ENCODE peak calls at places on chromosomes 2 and 18, in ten cellular contexts. S, H, A, F, K, G, X, J, Q and L are unnamed samples.
A peak's percentile ranks its signal among the peaks of the same experiment; 100 is the strongest.

GRCh38 chr18:57051586-57052044 is 95.3 kb upstream of the BOD1L2 start:
- DNase-seq in X (no peak), K (no peak), J (no peak), S (no peak), F (no peak), Q (peak; percentile 78), G (no peak), H (no peak), A (no peak), L (no peak)

GRCh38 chr18:56799756-56800155 is 148.6 kb downstream of the WDR7 start:
- DNase-seq in F (peak; percentile 5), J (no peak), K (peak; percentile 39), S (no peak), G (no peak), A (no peak), H (no peak), X (no peak), Q (no peak), L (no peak)

GRCh38 chr2:67867735-67868134 is 195.1 kb downstream of the C1D start:
- DNase-seq in S (no peak), J (no peak), F (peak; percentile 58), G (no peak), A (no peak), H (no peak), X (no peak), Q (no peak), K (peak; percentile 75), L (no peak)

GRCh38 chr18:50906843-50907242 is 27.9 kb downstream of the ME2 start:
- DNase-seq in H (no peak), J (no peak), F (no peak), Q (no peak), S (no peak), X (no peak), K (no peak), G (no peak), A (no peak), L (no peak)

GRCh38 chr2:239523147-239523943 is 122.5 kb upstream of the HDAC4 start:
- DNase-seq in G (no peak), F (no peak), X (no peak), K (no peak), A (no peak), S (no peak), H (no peak), Q (no peak), J (no peak), L (peak; percentile 10)

GRCh38 chr2:226701052-226701451 is 98.6 kb downstream of the IRS1 start:
- DNase-seq in J (no peak), Q (no peak), X (peak; percentile 41), G (no peak), S (no peak), A (no peak), F (peak; percentile 98), K (no peak), H (no peak), L (no peak)

GRCh38 chr18:50751947-50752346 is 67.9 kb downstream of the MRO start:
- DNase-seq in G (no peak), K (no peak), S (no peak), H (no peak), J (no peak), F (no peak), Q (no peak), X (no peak), A (no peak), L (no peak)

GRCh38 chr18:14074187-14074586 is 58.0 kb downstream of the ZNF519 start:
- DNase-seq in X (no peak), J (no peak), S (peak; percentile 7), F (no peak), G (no peak), K (peak; percentile 13), Q (no peak), H (no peak), A (no peak), L (no peak)

GRCh38 chr2:140247451-140248205 is 1467.4 kb upstream of the NXPH2 start:
- DNase-seq in Q (no peak), F (peak; percentile 68), G (no peak), S (no peak), H (no peak), J (peak; percentile 24), A (no peak), K (peak; percentile 50), X (no peak), L (no peak)

GRCh38 chr2:177670791-177671528 is 278.4 kb downstream of the AGPS start:
- DNase-seq in H (no peak), F (no peak), X (no peak), J (no peak), Q (no peak), G (no peak), A (no peak), K (no peak), S (no peak), L (no peak)
- H3K4me3 ChIP-seq in H (no peak overlapping the region), F (no peak overlapping the region), X (no peak overlapping the region), J (no peak overlapping the region), Q (no peak overlapping the region), G (no peak overlapping the region), A (no peak overlapping the region), K (no peak overlapping the region), S (no peak overlapping the region), L (no peak overlapping the region)

GRCh38 chr2:230680463-230681195 is 32.0 kb upstream of the CAB39 start:
- DNase-seq in H (no peak), G (no peak), K (peak; percentile 70), S (no peak), J (no peak), Q (no peak), A (no peak), F (peak; percentile 62), X (no peak), L (no peak)
- TF ChIP-seq CTCF in H (no peak), G (peak; percentile 21), K (peak; percentile 52), S (peak; percentile 11), J (no peak), Q (no peak), A (no peak), F (no peak), X (peak; percentile 28), L (no peak)

GRCh38 chr2:113284481-113284880 is 5.8 kb upstream of the PAX8 start:
- DNase-seq in J (no peak), K (no peak), Q (no peak), F (no peak), H (no peak), S (no peak), G (no peak), A (no peak), X (peak; percentile 15), L (no peak)
- H3K36me3 ChIP-seq in J (no peaks in the 10 kb centered on the region), K (no peaks in the 10 kb centered on the region), Q (no peaks in the 10 kb centered on the region), F (no peaks in the 10 kb centered on the region), H (no peaks in the 10 kb centered on the region), S (no peaks in the 10 kb centered on the region), G (no peaks in the 10 kb centered on the region), A (no peaks in the 10 kb centered on the region), X (no peaks in the 10 kb centered on the region), L (no peaks in the 10 kb centered on the region)

GRCh38 chr2:165508927-165509326 is 39.4 kb downstream of the CSRNP3 start:
- DNase-seq in H (no peak), G (no peak), K (peak; percentile 74), Q (no peak), F (no peak), X (no peak), A (no peak), J (no peak), S (no peak), L (no peak)

DNA sequence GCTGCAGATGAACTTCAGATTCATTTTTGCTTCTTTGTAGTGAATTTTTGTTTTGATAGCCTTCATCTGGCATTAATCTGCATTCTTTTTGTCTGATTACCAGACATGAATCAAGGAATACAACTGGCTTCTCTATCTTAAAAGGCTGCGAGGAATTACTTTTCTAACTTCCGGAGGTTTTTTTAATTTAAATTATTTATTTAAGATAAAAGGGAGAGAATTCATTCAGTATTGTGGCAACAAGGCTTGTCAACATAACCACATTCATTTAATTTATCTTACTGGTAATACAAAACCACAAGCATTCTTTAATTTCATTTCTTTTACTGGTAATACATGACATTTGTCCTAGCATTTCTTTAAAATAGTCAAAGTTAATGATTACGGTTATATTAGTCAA is 36.0 kb downstream of the CSRNP3 start:
- DNase-seq in A (no peak), K (no peak), H (no peak), J (no peak), Q (no peak), F (no peak), X (no peak), S (no peak), G (no peak), L (no peak)
- H3K4me3 ChIP-seq in A (no peak overlapping the region), K (no peak overlapping the region), H (no peak overlapping the region), J (no peak overlapping the region), Q (no peak overlapping the region), F (no peak overlapping the region), X (no peak overlapping the region), S (no peak overlapping the region), G (no peak overlapping the region), L (no peak overlapping the region)

DNA sequence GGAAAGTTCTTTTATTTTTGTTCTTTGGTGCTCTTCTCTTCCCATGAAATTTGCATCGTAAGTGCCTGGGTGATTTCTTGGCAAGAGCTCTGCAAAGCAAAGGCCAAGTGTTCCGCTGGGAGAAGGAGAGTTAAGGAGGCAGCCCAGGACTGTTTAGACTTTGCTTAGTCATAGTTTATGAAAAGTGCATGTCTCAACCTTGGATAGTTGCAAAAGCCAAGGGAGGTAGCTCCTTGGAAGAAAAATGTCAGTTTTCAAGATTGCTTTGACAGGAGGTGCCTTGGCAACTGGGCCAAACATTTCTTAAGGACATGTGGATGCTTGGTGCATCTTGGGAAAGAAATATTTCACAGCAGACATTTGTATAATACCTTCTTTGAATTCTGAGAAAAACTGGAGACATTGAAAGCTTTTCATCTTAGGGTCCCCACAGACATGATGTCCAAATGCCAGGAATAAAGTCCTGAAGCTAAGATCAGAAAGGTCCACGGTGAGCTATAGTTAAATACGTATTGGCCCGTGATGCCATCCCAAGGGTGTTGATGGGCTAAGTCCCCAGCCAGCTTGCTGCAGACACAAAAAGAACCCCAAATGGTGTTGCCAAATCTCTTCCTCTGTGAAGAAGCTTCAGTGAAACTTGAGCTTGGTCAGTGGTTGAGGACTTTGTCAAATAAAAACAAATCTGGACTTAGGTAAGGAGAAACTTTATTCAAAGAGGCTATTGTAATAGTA is 96.3 kb upstream of the THUMPD2 start:
- DNase-seq in H (no peak), X (peak; percentile 89), Q (no peak), S (no peak), K (peak; percentile 86), G (no peak), J (peak; percentile 45), A (peak; percentile 68), F (peak; percentile 97), L (no peak)
- TF ChIP-seq CTCF in H (no peak), X (no peak), Q (no peak), S (no peak), K (no peak), G (no peak), J (no peak), A (no peak), F (no peak), L (no peak)

GRCh38 chr2:135783416-135783815 is 41.8 kb downstream of the UBXN4 start:
- DNase-seq in S (no peak), K (no peak), G (no peak), H (no peak), Q (no peak), A (no peak), F (no peak), X (no peak), J (no peak), L (no peak)
- H3K36me3 ChIP-seq in S (peaks cover 3% of the 10 kb centered on the region), K (peaks cover 74% of the 10 kb centered on the region), G (no peaks in the 10 kb centered on the region), H (peaks cover 76% of the 10 kb centered on the region), Q (peaks cover 62% of the 10 kb centered on the region), A (no peaks in the 10 kb centered on the region), F (peaks cover 2% of the 10 kb centered on the region), X (peaks cover 55% of the 10 kb centered on the region), J (peaks cover 76% of the 10 kb centered on the region), L (peaks cover 87% of the 10 kb centered on the region)

GRCh38 chr2:150247471-150247870 is 240.0 kb downstream of the RND3 start:
- DNase-seq in A (no peak), F (no peak), X (no peak), J (no peak), S (no peak), H (no peak), G (no peak), Q (no peak), K (no peak), L (no peak)
- H3K4me3 ChIP-seq in A (no peak overlapping the region), F (no peak overlapping the region), X (no peak overlapping the region), J (no peak overlapping the region), S (no peak overlapping the region), H (no peak overlapping the region), G (no peak overlapping the region), Q (no peak overlapping the region), K (no peak overlapping the region), L (no peak overlapping the region)